ENCODE peak calls at places on chromosomes 13 and 19, in eight cellular contexts. I is endothelial cell of umbilical vein, C is neural progenitor cell, P is heart right ventricle, K is hepatocyte, J is upper lobe of right lung, D is uterus, H is esophagus squamous epithelium. W is an unnamed sample. For H3K4me1 and H3K9me3, the result is how much of the 10 kb centered on the place peaks cover.

GRCh38 chr19:6060600-6061391 is 49.5 kb downstream of the RFX2 start:
- DNase-seq in I (peak), C (peak), P (no peak), K (peak), J (no peak), D (peak), H (no peak), W (no peak)

GRCh38 chr13:38602261-38602660 is 84.6 kb upstream of the FREM2 start:
- DNase-seq in I (peak), C (no peak), P (no peak), K (no peak), J (no peak), D (no peak), H (no peak), W (peak)

GRCh38 chr13:69168436-69168835 is 939.2 kb upstream of the ATXN8OS start:
- DNase-seq in I (no peak), C (no peak), P (no peak), K (no peak), J (no peak), D (no peak), H (no peak), W (no peak)

GRCh38 chr19:39086401-39086800 is 2.2 kb downstream of the ACP7 start:
- DNase-seq in I (no peak), C (no peak), P (no peak), K (no peak), J (no peak), D (no peak), H (no peak), W (no peak)

GRCh38 chr19:5466814-5467291 is 11.6 kb downstream of the ZNRF4 start:
- DNase-seq in I (no peak), C (no peak), P (peak), K (peak), J (no peak), D (no peak), H (no peak), W (peak)

GRCh38 chr13:25860862-25861261 is 191.0 kb downstream of the SHISA2 start:
- DNase-seq in I (no peak), C (no peak), P (no peak), K (no peak), J (no peak), D (no peak), H (no peak), W (no peak)

GRCh38 chr13:99693351-99693750 is 192.1 kb downstream of the TM9SF2 start:
- DNase-seq in I (no peak), C (no peak), P (no peak), K (no peak), J (no peak), D (no peak), H (no peak), W (no peak)

GRCh38 chr13:106916329-106916728 is 348.4 kb upstream of the ARGLU1 start:
- DNase-seq in I (no peak), C (no peak), P (no peak), K (no peak), J (no peak), D (no peak), H (no peak), W (no peak)

GRCh38 chr19:11010041-11010440 is 49.2 kb downstream of the SMARCA4 start:
- DNase-seq in I (no peak), C (no peak), P (no peak), K (no peak), J (no peak), D (no peak), H (no peak), W (no peak)

GRCh38 chr13:35086667-35087066 is 144.6 kb downstream of the NBEA start:
- DNase-seq in I (no peak), C (no peak), P (no peak), K (no peak), J (no peak), D (no peak), H (no peak), W (no peak)

GRCh38 chr19:41407271-41407670 is 9.7 kb downstream of the BCKDHA start:
- DNase-seq in I (peak), C (peak), P (no peak), K (no peak), J (no peak), D (no peak), H (no peak), W (no peak)

GRCh38 chr19:33263325-33264023 is 37.8 kb upstream of the SLC7A10 start:
- DNase-seq in I (no peak), C (no peak), P (no peak), K (no peak), J (no peak), D (no peak), H (no peak), W (no peak)

GRCh38 chr13:78589206-78589605 is 14.1 kb downstream of the POU4F1 start:
- DNase-seq in I (no peak), C (peak), P (peak), K (peak), J (no peak), D (no peak), H (no peak), W (peak)

GRCh38 chr13:102667911-102668310 is 26.9 kb downstream of the METTL21C start:
- DNase-seq in I (no peak), C (no peak), P (no peak), K (no peak), J (no peak), D (no peak), H (no peak), W (no peak)

GRCh38 chr19:650121-650520 is 10.4 kb downstream of the FGF22 start:
- DNase-seq in I (no peak), C (no peak), P (no peak), K (no peak), J (no peak), D (no peak), H (no peak), W (no peak)

GRCh38 chr13:34161829-34162544 is 344.0 kb downstream of the RFC3 start:
- DNase-seq in I (peak), C (peak), P (no peak), K (peak), J (no peak), D (no peak), H (no peak), W (peak)

GRCh38 chr13:29969286-29969685 is 118.9 kb upstream of the UBL3 start:
- DNase-seq in I (no peak), C (no peak), P (no peak), K (no peak), J (no peak), D (peak), H (no peak), W (no peak)

GRCh38 chr13:31263346-31263745 is 63.6 kb downstream of the B3GLCT start:
- DNase-seq in I (no peak), C (no peak), P (no peak), K (no peak), J (no peak), D (no peak), H (no peak), W (no peak)

DNA sequence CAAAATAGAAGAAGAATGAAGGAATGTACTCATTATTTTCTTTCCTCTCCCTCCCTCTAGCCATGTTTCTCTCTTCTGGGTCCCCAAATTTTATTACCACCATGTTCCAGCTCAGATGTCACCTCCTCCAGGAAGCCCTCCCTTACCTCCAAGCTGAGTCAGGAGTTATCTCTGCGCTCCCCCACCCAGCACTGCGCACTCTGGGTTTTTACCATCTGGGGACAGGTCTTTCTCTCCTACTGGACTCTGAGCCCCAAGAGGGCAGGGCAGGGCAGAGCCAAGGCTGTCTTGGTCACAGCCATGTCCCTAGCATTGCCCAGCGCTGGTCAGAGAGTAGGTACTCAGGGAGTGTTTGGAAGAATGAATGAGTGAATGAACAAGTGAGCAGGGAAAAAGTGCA is 2.9 kb downstream of the GNG8 start:
- DNase-seq in I (no peak), C (no peak), P (no peak), K (no peak), J (no peak), D (no peak), H (no peak), W (no peak)
- H3K4me1 ChIP-seq in I (under half), C (under half), P (under half), K (under half), J (under half), D (under half), H (under half), W (under half)

DNA sequence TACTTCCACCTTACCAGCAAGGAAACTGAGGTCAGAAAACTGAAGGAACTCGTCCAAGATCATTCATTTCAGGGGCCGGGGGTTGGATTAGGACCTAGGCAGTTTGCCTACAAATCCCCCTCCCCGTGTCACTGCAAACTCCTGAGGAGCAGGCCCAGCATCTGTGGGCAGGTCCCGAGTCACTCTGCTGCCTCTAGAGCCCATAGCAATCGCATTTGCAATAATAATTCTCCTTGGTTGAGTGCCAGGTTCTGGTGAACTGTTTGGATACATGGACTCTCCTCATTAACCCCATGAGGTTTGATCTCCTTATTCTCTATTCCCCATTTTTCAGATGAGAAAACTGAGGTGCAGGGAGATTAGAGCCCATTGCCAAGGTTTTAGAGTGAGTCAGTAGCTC is 903 bp downstream of the PIN1 start:
- DNase-seq in I (no peak), C (no peak), P (no peak), K (no peak), J (no peak), D (no peak), H (no peak), W (peak)
- TF ChIP-seq CTCF in I (no peak), C (no peak), P (no peak), K (no peak), J (no peak), D (no peak), H (no peak), W (no peak)

GRCh38 chr19:37098570-37098969 is 20.3 kb downstream of the ZNF420 start:
- DNase-seq in I (no peak), C (no peak), P (no peak), K (no peak), J (no peak), D (no peak), H (no peak), W (no peak)

GRCh38 chr19:37095859-37096258 is 17.6 kb downstream of the ZNF420 start:
- DNase-seq in I (no peak), C (no peak), P (no peak), K (no peak), J (no peak), D (no peak), H (no peak), W (no peak)
- H3K9me3 ChIP-seq in I (under half), C (under half), P (under half), K (half or more), J (half or more), D (under half), H (half or more), W (half or more)

DNA sequence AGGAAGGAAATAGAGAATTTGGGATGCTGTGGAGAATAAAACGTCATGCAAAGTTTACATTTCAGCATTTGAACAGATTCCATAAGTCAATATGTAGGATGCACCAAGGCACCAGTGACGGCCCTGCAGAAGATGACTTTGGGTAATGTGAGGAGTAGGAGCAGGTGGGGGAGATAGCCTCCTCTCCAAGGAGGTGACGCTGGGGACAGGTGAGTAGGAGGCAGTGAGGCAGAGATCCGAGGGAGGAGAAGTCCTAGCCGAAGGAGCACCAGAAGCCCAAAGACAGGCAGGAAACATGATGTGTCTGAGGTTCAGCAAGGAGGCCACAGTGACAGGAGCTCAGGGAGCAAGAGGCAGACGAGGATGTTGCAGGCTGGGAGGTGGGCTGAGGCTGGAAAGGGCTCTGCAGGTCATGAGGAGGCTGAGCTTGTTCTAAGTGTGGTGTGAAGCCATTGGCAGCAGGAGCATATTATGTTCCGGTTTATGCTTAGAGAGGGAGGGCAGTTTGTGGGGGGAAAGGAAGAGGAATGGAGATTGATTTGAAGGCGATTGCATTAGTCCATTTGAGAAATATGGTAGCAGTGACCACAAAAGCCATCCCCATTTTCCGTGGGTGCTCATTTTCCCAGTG is 55.7 kb upstream of the C1QTNF9 start:
- DNase-seq in I (no peak), C (no peak), P (no peak), K (no peak), J (no peak), D (no peak), H (no peak), W (no peak)
- H3K4me1 ChIP-seq in I (under half), C (under half), P (under half), K (under half), J (under half), D (under half), H (under half), W (under half)

GRCh38 chr19:30703645-30704044 is 331.5 kb downstream of the ZNF536 start:
- DNase-seq in I (no peak), C (no peak), P (no peak), K (no peak), J (no peak), D (no peak), H (no peak), W (no peak)
- TF ChIP-seq CTCF in I (no peak), C (no peak), P (no peak), K (no peak), J (no peak), D (no peak), H (no peak), W (no peak)